ENCODE peak calls at places on chromosomes 7 and 10, in five cellular contexts. L is CD8-positive, alpha-beta memory T cell; U is tibial artery; D is body of pancreas; E is thoracic aorta. C is an unnamed sample.
A peak's percentile ranks its signal among the peaks of the same experiment; 100 is the strongest.

GRCh38 chr7:1850976-1851571 is 181.0 kb downstream of the ELFN1 start:
- DNase-seq in D (no peak), L (no peak), U (no peak), E (no peak), C (no peak)

GRCh38 chr7:127653396-127653795 is 1.4 kb downstream of the SND1 start:
- DNase-seq in U (no peak), D (no peak), E (no peak), L (no peak), C (no peak)

GRCh38 chr10:13340068-13340467 is 8.0 kb downstream of the SEPHS1 start:
- DNase-seq in U (no peak), L (no peak), D (no peak), E (no peak), C (peak; percentile 44)

GRCh38 chr10:70648427-70648826 is 23.9 kb upstream of the ADAMTS14 start:
- DNase-seq in E (no peak), D (no peak), L (no peak), U (no peak), C (no peak)

GRCh38 chr7:86964973-86965726 is 94.3 kb downstream of the ELAPOR2 start:
- DNase-seq in E (no peak), L (no peak), U (no peak), D (no peak), C (no peak)

GRCh38 chr10:57657164-57657765 is 610.4 kb downstream of the IPMK start:
- DNase-seq in U (peak; percentile 22), L (no peak), E (no peak), D (peak; percentile 73), C (peak; percentile 60)

GRCh38 chr7:80916770-80917681 is 1.8 kb downstream of the SEMA3C start:
- DNase-seq in E (no peak), L (no peak), D (no peak), U (no peak), C (peak; percentile 92)

GRCh38 chr10:6333973-6334372 is 131.2 kb downstream of the PFKFB3 start:
- DNase-seq in L (no peak), U (no peak), D (no peak), E (no peak), C (no peak)

GRCh38 chr10:5876181-5876768 is 13.4 kb downstream of the ANKRD16 start:
- DNase-seq in U (no peak), D (no peak), L (no peak), E (no peak), C (no peak)

GRCh38 chr7:29325508-29325907 is 130.9 kb downstream of the CHN2 start:
- DNase-seq in E (no peak), L (no peak), D (no peak), U (no peak), C (no peak)

GRCh38 chr7:130365511-130366441 is 14.5 kb upstream of the CPA1 start:
- DNase-seq in D (peak; percentile 65), L (no peak), U (no peak), E (no peak), C (peak; percentile 59)

GRCh38 chr10:32323051-32323450 is 23.9 kb downstream of the EPC1 start:
- DNase-seq in U (no peak), E (no peak), L (no peak), D (no peak), C (no peak)

GRCh38 chr7:141378405-141378804 is 172.8 kb upstream of the AGK start:
- DNase-seq in E (no peak), L (no peak), D (no peak), U (no peak), C (no peak)

GRCh38 chr7:137820677-137821420 is 25.9 kb downstream of the DGKI start:
- DNase-seq in E (peak; percentile 13), L (no peak), U (peak; percentile 71), D (peak; percentile 47), C (no peak)

GRCh38 chr7:80185571-80185970 is 50.9 kb downstream of the GNAI1 start:
- DNase-seq in D (no peak), U (no peak), L (no peak), E (no peak), C (no peak)

GRCh38 chr10:48504141-48504885 is 100.6 kb downstream of the ARHGAP22 start:
- DNase-seq in E (no peak), L (no peak), D (no peak), U (no peak), C (no peak)

GRCh38 chr7:100865372-100865911 is 1.7 kb upstream of the TRIP6 start:
- DNase-seq in E (no peak), U (no peak), L (no peak), D (no peak), C (peak; percentile 98)

GRCh38 chr10:60871215-60871614 is 72.8 kb downstream of the RHOBTB1 start:
- DNase-seq in L (no peak), D (no peak), U (no peak), E (no peak), C (no peak)

GRCh38 chr7:155395176-155395797 is 62.6 kb upstream of the EN2 start:
- DNase-seq in D (peak; percentile 50), U (no peak), L (no peak), E (no peak), C (no peak)

GRCh38 chr10:97179731-97180366 is 5.9 kb downstream of the SLIT1 start:
- DNase-seq in L (no peak), U (no peak), D (no peak), E (no peak), C (no peak)
- H3K27me3 ChIP-seq in L (peaks cover 10% of the 10 kb centered on the region), U (no peaks in the 10 kb centered on the region), D (no peaks in the 10 kb centered on the region), E (peaks cover 10% of the 10 kb centered on the region), C (peaks cover 12% of the 10 kb centered on the region)

GRCh38 chr10:50627896-50628295 is 4.1 kb upstream of the SGMS1 start:
- DNase-seq in E (no peak), L (no peak), D (no peak), U (no peak), C (no peak)
- H3K27me3 ChIP-seq in E (no peaks in the 10 kb centered on the region), L (no peaks in the 10 kb centered on the region), D (no peaks in the 10 kb centered on the region), U (no peaks in the 10 kb centered on the region), C (no peaks in the 10 kb centered on the region)

DNA sequence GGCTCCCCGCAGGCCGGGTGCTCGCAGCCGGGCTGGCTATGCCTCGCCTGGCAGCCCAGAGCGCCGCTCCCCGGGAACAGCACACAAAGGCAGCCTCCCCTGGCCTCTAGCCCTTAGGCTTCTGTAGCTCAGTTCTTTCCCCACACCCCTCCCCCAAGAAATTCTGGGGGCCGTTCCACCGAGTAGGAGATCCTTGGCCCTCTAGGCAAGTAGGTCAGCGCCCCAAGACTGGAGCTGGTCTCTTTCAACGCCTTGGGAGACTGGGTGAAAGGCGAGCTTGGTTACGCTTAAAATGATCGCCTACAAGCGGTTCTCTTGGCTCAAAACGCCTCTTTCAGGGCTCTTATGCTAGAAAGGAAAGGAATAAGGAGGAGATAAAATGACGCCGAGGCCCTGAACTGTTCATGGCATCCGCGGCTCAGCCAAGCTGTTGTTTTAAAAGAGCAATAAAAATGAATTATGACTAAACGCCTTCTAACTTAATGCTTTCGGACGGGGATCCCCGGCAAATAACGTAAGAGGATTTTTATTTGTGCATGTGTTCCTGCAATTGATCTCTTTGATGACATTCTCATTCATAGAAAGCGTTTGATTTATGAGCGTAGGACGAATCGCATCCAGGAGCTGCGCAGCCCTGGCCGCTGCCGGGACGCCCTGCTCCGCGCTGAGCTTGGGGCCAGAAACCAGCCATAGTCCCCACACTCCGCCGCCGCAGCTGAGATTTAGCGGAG is 2.9 kb upstream of the HOXA1 start:
- DNase-seq in E (no peak), L (no peak), U (no peak), D (no peak), C (no peak)
- H3K27me3 ChIP-seq in E (no peaks in the 10 kb centered on the region), L (peaks cover 24% of the 10 kb centered on the region), U (no peaks in the 10 kb centered on the region), D (peaks cover 9% of the 10 kb centered on the region), C (peaks cover 41% of the 10 kb centered on the region)

GRCh38 chr7:70684173-70684572 is 447.8 kb upstream of the GALNT17 start:
- DNase-seq in L (no peak), D (no peak), U (no peak), E (no peak), C (no peak)

GRCh38 chr7:70679666-70680065 is 452.3 kb upstream of the GALNT17 start:
- DNase-seq in E (no peak), U (no peak), D (no peak), L (peak; percentile 32), C (no peak)

GRCh38 chr7:70678621-70679251 is 453.2 kb upstream of the GALNT17 start:
- DNase-seq in L (no peak), D (no peak), E (no peak), U (no peak), C (no peak)

GRCh38 chr7:70681111-70681846 is 450.7 kb upstream of the GALNT17 start:
- DNase-seq in L (no peak), D (no peak), U (no peak), E (no peak), C (no peak)

DNA sequence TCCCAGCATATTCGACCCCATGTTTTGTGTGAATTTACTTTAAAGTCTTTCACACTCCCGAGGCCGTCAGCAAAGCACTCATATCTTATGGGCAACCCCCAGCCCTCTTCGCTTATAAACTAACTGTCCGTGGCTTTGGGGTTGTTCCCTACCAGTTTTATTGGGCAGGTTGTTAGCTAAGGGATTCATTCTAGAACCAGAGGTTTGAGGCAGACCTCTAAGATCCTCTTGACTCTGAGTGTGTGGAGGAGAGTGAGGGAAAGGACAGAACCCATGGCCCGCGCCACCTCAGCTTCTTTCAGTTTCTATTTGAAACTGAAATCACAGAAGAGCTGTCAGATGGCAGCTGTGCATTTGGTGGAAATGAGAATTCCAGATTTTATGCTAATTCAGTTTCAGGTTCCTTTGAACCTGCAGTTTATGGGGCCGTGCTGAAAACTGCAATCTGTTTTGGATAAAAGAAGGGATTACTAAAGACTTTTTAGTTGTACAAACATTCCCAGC is 450.0 kb upstream of the GALNT17 start:
- DNase-seq in L (no peak), U (no peak), E (no peak), D (no peak), C (no peak)
- H3K27me3 ChIP-seq in L (no peaks in the 10 kb centered on the region), U (no peaks in the 10 kb centered on the region), E (no peaks in the 10 kb centered on the region), D (no peaks in the 10 kb centered on the region), C (no peaks in the 10 kb centered on the region)

GRCh38 chr7:26857170-26857533 is 7.2 kb downstream of the SKAP2 start:
- DNase-seq in D (no peak), U (no peak), E (no peak), L (no peak), C (no peak)
- H3K27me3 ChIP-seq in D (no peaks in the 10 kb centered on the region), U (no peaks in the 10 kb centered on the region), E (no peaks in the 10 kb centered on the region), L (peaks cover 4% of the 10 kb centered on the region), C (peaks cover 21% of the 10 kb centered on the region)

DNA sequence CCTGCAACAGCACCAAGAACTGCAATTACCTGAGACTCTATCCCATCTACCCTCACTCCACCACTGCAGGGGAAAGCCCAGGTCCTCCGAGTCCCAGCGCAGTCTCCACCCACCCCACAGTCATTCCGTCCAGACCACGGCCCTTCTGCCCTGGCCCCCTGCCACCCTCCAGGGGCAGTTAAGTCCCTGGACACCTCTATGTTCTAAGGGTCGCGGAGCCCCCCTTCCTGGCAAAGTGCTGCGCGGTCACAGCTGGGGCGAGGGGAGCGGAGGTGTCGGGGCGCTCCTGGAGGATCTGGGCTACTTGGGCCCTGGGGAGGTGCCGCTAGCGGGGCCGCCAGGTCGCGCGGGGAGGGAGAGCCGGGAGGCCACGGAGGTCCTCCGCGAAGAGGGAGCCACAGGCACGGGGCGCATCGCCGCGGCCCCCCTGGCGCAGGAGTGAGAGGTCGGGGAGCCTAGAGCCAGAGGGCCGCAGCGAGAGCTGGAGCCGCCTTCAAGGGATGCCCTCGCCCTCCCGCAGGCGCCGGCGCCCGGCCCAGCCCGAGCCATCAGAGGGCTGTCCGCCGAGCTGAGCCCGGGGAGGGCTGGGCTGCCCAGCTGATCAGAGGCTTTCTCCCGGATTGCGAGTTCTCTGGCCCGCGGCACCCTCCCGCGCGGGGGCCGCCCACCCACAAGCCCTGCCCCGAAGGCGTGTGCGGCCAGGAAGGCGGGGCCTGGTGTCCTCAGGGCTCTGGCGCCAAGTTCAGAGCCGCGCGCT is 4.2 kb upstream of the ANTXRL start:
- DNase-seq in E (peak; percentile 36), D (peak; percentile 89), L (peak; percentile 65), U (peak; percentile 84), C (peak; percentile 24)
- H3K27me3 ChIP-seq in E (no peaks in the 10 kb centered on the region), D (no peaks in the 10 kb centered on the region), L (peaks cover 4% of the 10 kb centered on the region), U (no peaks in the 10 kb centered on the region), C (peaks cover 7% of the 10 kb centered on the region)

C was measured in bronchial epithelial cell.